ENCODE peak calls at places on chromosomes 13 and 19, in six cellular contexts. One of them, this sample, is unnamed.

GRCh38 chr13:94595943-94596574 is at the start of gene TGDS:
- DNase-seq in fibroblast of pulmonary artery: peak; percentile 93
- DNase-seq in AG04450: peak; percentile 74
- DNase-seq in neuronal stem cell: peak; percentile 84
- DNase-seq in stimulated activated CD4-positive, alpha-beta T cell treated with anti-CD3 and anti-CD28 coated beads, Interleukin-2, amount 100 ng/mL, for 48 hours: peak; percentile 83
- DNase-seq in NCI-H1105: peak; percentile 71
- DNase-seq in this sample: peak; percentile 93

GRCh38 chr13:110890279-110891150 is 24.4 kb downstream of the ANKRD10 start:
- DNase-seq in fibroblast of pulmonary artery: no peak
- DNase-seq in NCI-H1105: no peak
- DNase-seq in AG04450: no peak
- DNase-seq in neuronal stem cell: no peak
- DNase-seq in stimulated activated CD4-positive, alpha-beta T cell treated with anti-CD3 and anti-CD28 coated beads, Interleukin-2, amount 100 ng/mL, for 48 hours: no peak
- DNase-seq in this sample: no peak

GRCh38 chr13:98576963-98577822 is at the start of gene STK24:
- DNase-seq in neuronal stem cell: peak; percentile 69
- DNase-seq in AG04450: peak; percentile 43
- DNase-seq in fibroblast of pulmonary artery: peak; percentile 78
- DNase-seq in stimulated activated CD4-positive, alpha-beta T cell treated with anti-CD3 and anti-CD28 coated beads, Interleukin-2, amount 100 ng/mL, for 48 hours: peak; percentile 65
- DNase-seq in NCI-H1105: no peak
- DNase-seq in this sample: peak; percentile 74

GRCh38 chr13:23960566-23961156 is 63.4 kb upstream of the C1QTNF9B start:
- DNase-seq in neuronal stem cell: peak; percentile 23
- DNase-seq in AG04450: no peak
- DNase-seq in NCI-H1105: no peak
- DNase-seq in fibroblast of pulmonary artery: peak; percentile 66
- DNase-seq in stimulated activated CD4-positive, alpha-beta T cell treated with anti-CD3 and anti-CD28 coated beads, Interleukin-2, amount 100 ng/mL, for 48 hours: no peak
- DNase-seq in this sample: peak; percentile 59

GRCh38 chr13:49669735-49670309 is 21.5 kb downstream of the EBPL start:
- DNase-seq in NCI-H1105: peak; percentile 52
- DNase-seq in AG04450: peak; percentile 54
- DNase-seq in stimulated activated CD4-positive, alpha-beta T cell treated with anti-CD3 and anti-CD28 coated beads, Interleukin-2, amount 100 ng/mL, for 48 hours: no peak
- DNase-seq in fibroblast of pulmonary artery: peak; percentile 86
- DNase-seq in neuronal stem cell: peak; percentile 41
- DNase-seq in this sample: peak; percentile 76

GRCh38 chr13:51626749-51627148 is 42.5 kb downstream of the WDFY2 start:
- DNase-seq in NCI-H1105: no peak
- DNase-seq in stimulated activated CD4-positive, alpha-beta T cell treated with anti-CD3 and anti-CD28 coated beads, Interleukin-2, amount 100 ng/mL, for 48 hours: no peak
- DNase-seq in neuronal stem cell: no peak
- DNase-seq in fibroblast of pulmonary artery: no peak
- DNase-seq in AG04450: no peak
- DNase-seq in this sample: no peak

GRCh38 chr19:54952591-54953344 is 5.4 kb upstream of the NLRP7 start:
- DNase-seq in neuronal stem cell: peak; percentile 33
- DNase-seq in stimulated activated CD4-positive, alpha-beta T cell treated with anti-CD3 and anti-CD28 coated beads, Interleukin-2, amount 100 ng/mL, for 48 hours: no peak
- DNase-seq in fibroblast of pulmonary artery: no peak
- DNase-seq in AG04450: no peak
- DNase-seq in NCI-H1105: no peak
- DNase-seq in this sample: peak; percentile 44

GRCh38 chr19:15195987-15196682 is 4.7 kb downstream of the NOTCH3 start:
- DNase-seq in AG04450: no peak
- DNase-seq in NCI-H1105: peak; percentile 90
- DNase-seq in stimulated activated CD4-positive, alpha-beta T cell treated with anti-CD3 and anti-CD28 coated beads, Interleukin-2, amount 100 ng/mL, for 48 hours: peak; percentile 22
- DNase-seq in neuronal stem cell: no peak
- DNase-seq in fibroblast of pulmonary artery: no peak
- DNase-seq in this sample: no peak

GRCh38 chr13:111115841-111116500 is 861 bp downstream of the ARHGEF7 start:
- DNase-seq in NCI-H1105: peak; percentile 16
- DNase-seq in fibroblast of pulmonary artery: peak; percentile 59
- DNase-seq in stimulated activated CD4-positive, alpha-beta T cell treated with anti-CD3 and anti-CD28 coated beads, Interleukin-2, amount 100 ng/mL, for 48 hours: no peak
- DNase-seq in neuronal stem cell: peak; percentile 32
- DNase-seq in AG04450: peak; percentile 70
- DNase-seq in this sample: peak; percentile 91

GRCh38 chr13:43720780-43721397 is 65.9 kb downstream of the ENOX1 start:
- DNase-seq in fibroblast of pulmonary artery: peak; percentile 4
- DNase-seq in NCI-H1105: no peak
- DNase-seq in stimulated activated CD4-positive, alpha-beta T cell treated with anti-CD3 and anti-CD28 coated beads, Interleukin-2, amount 100 ng/mL, for 48 hours: no peak
- DNase-seq in AG04450: no peak
- DNase-seq in neuronal stem cell: no peak
- DNase-seq in this sample: peak; percentile 74

This sample was measured in fibroblast of mammary gland.